ENCODE peak calls at places on chromosomes 2 and 18, in seven cellular contexts. Y is upper lobe of left lung; O is CD4-positive, alpha-beta memory T cell; P is A549; S is CD8-positive, alpha-beta T cell; M is coronary artery; B is OCI-LY7. C is an unnamed sample.

GRCh38 chr2:96374211-96374951 is 38.8 kb downstream of the NCAPH start:
- DNase-seq in Y (peak), O (no peak), P (no peak), S (no peak), M (no peak), B (no peak), C (peak)

GRCh38 chr18:79404567-79404910 is 8.8 kb downstream of the NFATC1 start:
- DNase-seq in Y (no peak), O (peak), P (no peak), S (no peak), M (no peak), B (no peak), C (no peak)

GRCh38 chr2:39902103-39902502 is 123.0 kb upstream of the THUMPD2 start:
- DNase-seq in Y (no peak), O (no peak), P (no peak), S (no peak), M (no peak), B (no peak), C (no peak)

GRCh38 chr2:101516349-101516748 is 41.4 kb upstream of the RFX8 start:
- DNase-seq in Y (no peak), O (no peak), P (no peak), S (no peak), M (no peak), B (no peak), C (no peak)

GRCh38 chr18:3451989-3452749 is 2.2 kb downstream of the TGIF1 start:
- DNase-seq in Y (peak), O (peak), P (no peak), S (peak), M (peak), B (peak), C (peak)

GRCh38 chr2:96527990-96528679 is 8.4 kb upstream of the ARID5A start:
- DNase-seq in Y (peak), O (peak), P (no peak), S (peak), M (peak), B (no peak), C (peak)

GRCh38 chr2:21282515-21282898 is 158.7 kb downstream of the TDRD15 start:
- DNase-seq in Y (no peak), O (no peak), P (no peak), S (no peak), M (no peak), B (no peak), C (no peak)

GRCh38 chr2:9082158-9082557 is 78.7 kb upstream of the MBOAT2 start:
- DNase-seq in Y (no peak), O (no peak), P (no peak), S (no peak), M (no peak), B (no peak), C (no peak)

GRCh38 chr2:43898134-43898957 is 59.6 kb downstream of the ABCG8 start:
- DNase-seq in Y (peak), O (no peak), P (peak), S (no peak), M (no peak), B (no peak), C (no peak)

GRCh38 chr2:44553456-44553855 is 191.7 kb downstream of the CAMKMT start:
- DNase-seq in Y (no peak), O (no peak), P (no peak), S (no peak), M (no peak), B (no peak), C (no peak)

GRCh38 chr2:62112192-62112591 is 83.7 kb upstream of the B3GNT2 start:
- DNase-seq in Y (no peak), O (no peak), P (no peak), S (no peak), M (no peak), B (no peak), C (no peak)

GRCh38 chr2:128261245-128262128 is 57.2 kb downstream of the HS6ST1 start:
- DNase-seq in Y (no peak), O (no peak), P (no peak), S (no peak), M (peak), B (no peak), C (no peak)

GRCh38 chr2:10489842-10490555 is 41.9 kb upstream of the ODC1 start:
- DNase-seq in Y (no peak), O (no peak), P (no peak), S (no peak), M (peak), B (no peak), C (no peak)

GRCh38 chr2:8142456-8142855 is 539.4 kb upstream of the ID2 start:
- DNase-seq in Y (no peak), O (no peak), P (no peak), S (no peak), M (no peak), B (no peak), C (no peak)

GRCh38 chr2:173851256-173851655 is 113.9 kb downstream of the SP3 start:
- DNase-seq in Y (no peak), O (no peak), P (no peak), S (no peak), M (peak), B (no peak), C (no peak)

GRCh38 chr18:12774982-12775381 is 72.1 kb downstream of the PSMG2 start:
- DNase-seq in Y (no peak), O (no peak), P (no peak), S (peak), M (no peak), B (no peak), C (no peak)

GRCh38 chr2:179186126-179186525 is 78.5 kb downstream of the SESTD1 start:
- DNase-seq in Y (no peak), O (no peak), P (no peak), S (no peak), M (no peak), B (no peak), C (no peak)

GRCh38 chr2:99640568-99641215 is 150.9 kb upstream of the REV1 start:
- DNase-seq in Y (no peak), O (no peak), P (no peak), S (no peak), M (no peak), B (no peak), C (no peak)

GRCh38 chr2:219466816-219467735 is 31.6 kb upstream of the GMPPA start:
- DNase-seq in Y (no peak), O (no peak), P (no peak), S (no peak), M (no peak), B (no peak), C (no peak)

GRCh38 chr2:241562269-241562891 is 3.8 kb downstream of the BOK start:
- DNase-seq in Y (no peak), O (no peak), P (no peak), S (no peak), M (no peak), B (no peak), C (no peak)

GRCh38 chr2:25838152-25838756 is 40.0 kb downstream of the ASXL2 start:
- DNase-seq in Y (no peak), O (no peak), P (no peak), S (no peak), M (no peak), B (no peak), C (no peak)

GRCh38 chr2:23566236-23567142 is 181.5 kb downstream of the KLHL29 start:
- DNase-seq in Y (no peak), O (no peak), P (peak), S (no peak), M (no peak), B (peak), C (peak)

GRCh38 chr2:1855150-1855549 is 110.8 kb upstream of the PXDN start:
- DNase-seq in Y (no peak), O (no peak), P (no peak), S (no peak), M (no peak), B (no peak), C (no peak)

GRCh38 chr18:25672490-25672889 is 320.5 kb upstream of the ZNF521 start:
- DNase-seq in Y (no peak), O (no peak), P (no peak), S (no peak), M (no peak), B (no peak), C (peak)

GRCh38 chr2:101396352-101396717 is 9.0 kb upstream of the CREG2 start:
- DNase-seq in Y (no peak), O (no peak), P (peak), S (no peak), M (no peak), B (no peak), C (no peak)

GRCh38 chr18:34783485-34783884 is 73.4 kb downstream of the DTNA start:
- DNase-seq in Y (no peak), O (no peak), P (no peak), S (no peak), M (no peak), B (no peak), C (no peak)

GRCh38 chr2:137138263-137138662 is 372.9 kb downstream of the THSD7B start:
- DNase-seq in Y (no peak), O (no peak), P (no peak), S (no peak), M (no peak), B (no peak), C (no peak)

GRCh38 chr2:216698895-216699294 is 3.5 kb upstream of the IGFBP5 start:
- DNase-seq in Y (no peak), O (no peak), P (peak), S (no peak), M (no peak), B (peak), C (peak)

GRCh38 chr2:60260646-60261296 is 292.7 kb downstream of the BCL11A start:
- DNase-seq in Y (peak), O (no peak), P (no peak), S (no peak), M (no peak), B (no peak), C (no peak)

GRCh38 chr2:26157580-26157979 is 15.3 kb upstream of the GAREM2 start:
- DNase-seq in Y (no peak), O (no peak), P (no peak), S (no peak), M (no peak), B (no peak), C (no peak)

GRCh38 chr2:98484652-98485452 is 40.2 kb downstream of the INPP4A start:
- DNase-seq in Y (no peak), O (peak), P (no peak), S (no peak), M (no peak), B (no peak), C (no peak)

GRCh38 chr18:31386683-31387082 is 10.1 kb downstream of the DSG4 start:
- DNase-seq in Y (no peak), O (no peak), P (no peak), S (no peak), M (no peak), B (no peak), C (no peak)

GRCh38 chr2:147345246-147345645 is 499.6 kb upstream of the ACVR2A start:
- DNase-seq in Y (no peak), O (no peak), P (no peak), S (no peak), M (no peak), B (no peak), C (no peak)

GRCh38 chr2:41872646-41873045 is 175.2 kb upstream of the PKDCC start:
- DNase-seq in Y (no peak), O (no peak), P (no peak), S (no peak), M (no peak), B (no peak), C (peak)

GRCh38 chr2:239168575-239168974 is 232.2 kb downstream of the HDAC4 start:
- DNase-seq in Y (peak), O (no peak), P (no peak), S (no peak), M (peak), B (no peak), C (no peak)

GRCh38 chr2:184611221-184612085 is 13.1 kb downstream of the ZNF804A start:
- DNase-seq in Y (no peak), O (no peak), P (no peak), S (no peak), M (no peak), B (peak), C (no peak)

GRCh38 chr2:126851756-126852155 is 46.9 kb upstream of the TEX51 start:
- DNase-seq in Y (no peak), O (no peak), P (no peak), S (no peak), M (no peak), B (no peak), C (no peak)

GRCh38 chr18:74368901-74369705 is 53.5 kb downstream of the C18orf63 start:
- DNase-seq in Y (no peak), O (no peak), P (no peak), S (no peak), M (no peak), B (no peak), C (no peak)

GRCh38 chr18:8705941-8706544 is 687 bp downstream of the MTCL1 start:
- DNase-seq in Y (peak), O (peak), P (no peak), S (no peak), M (no peak), B (peak), C (no peak)

DNA sequence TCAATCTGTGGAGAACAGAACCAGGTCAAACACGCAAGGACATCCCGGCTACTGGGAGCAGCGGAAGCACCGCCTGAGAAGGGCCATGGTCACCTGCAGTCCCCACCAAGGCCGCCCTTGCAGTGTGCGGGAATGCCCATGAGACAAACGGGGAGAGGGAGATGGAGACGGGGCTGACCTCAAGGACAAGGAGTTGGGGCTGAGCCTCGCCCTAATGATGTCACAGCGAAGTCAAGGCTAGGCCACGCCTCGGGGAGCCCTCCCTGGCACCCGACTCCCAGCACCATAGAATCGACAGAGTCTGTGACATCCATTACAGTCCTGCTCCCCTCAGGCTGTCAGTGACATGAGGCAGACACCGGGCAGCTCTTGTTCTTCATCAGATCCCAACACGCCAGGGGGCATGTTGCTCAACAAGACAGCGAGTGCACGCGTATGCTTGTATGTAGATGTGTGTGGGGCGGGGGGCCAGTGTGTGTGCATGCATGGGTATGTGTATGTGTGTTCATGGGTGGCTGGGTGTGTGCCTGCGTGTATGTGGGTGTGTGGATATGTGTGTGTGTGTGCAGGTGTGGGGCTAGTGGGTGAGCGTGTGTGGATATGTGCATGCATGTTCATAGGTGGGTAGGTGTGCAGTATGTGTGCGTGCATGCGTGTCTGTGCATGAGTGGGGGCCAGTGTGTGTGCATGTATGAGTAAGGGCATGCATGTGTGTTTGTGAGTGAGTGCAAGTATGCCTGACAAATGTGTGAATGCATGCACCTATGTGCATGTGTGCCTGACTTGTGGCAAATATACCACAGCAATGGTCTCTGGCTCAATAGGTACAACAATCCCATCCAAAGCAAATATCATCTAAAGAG is 57.0 kb downstream of the ANKMY1 start:
- DNase-seq in Y (peak), O (no peak), P (no peak), S (no peak), M (peak), B (no peak), C (no peak)
- H3K27ac ChIP-seq in Y (no peak), O (no peak), P (no peak), S (no peak), M (no peak), B (no peak), C (no peak)

GRCh38 chr2:112059671-112060070 is 4.6 kb downstream of the TMEM87B start:
- DNase-seq in Y (no peak), O (no peak), P (no peak), S (no peak), M (no peak), B (no peak), C (no peak)
- H3K27ac ChIP-seq in Y (peak), O (no peak), P (no peak), S (no peak), M (no peak), B (no peak), C (no peak)

GRCh38 chr2:131105156-131105949 is at the start of gene PLEKHB2:
- DNase-seq in Y (peak), O (peak), P (peak), S (peak), M (peak), B (peak), C (peak)
- H3K27ac ChIP-seq in Y (peak), O (peak), P (peak), S (peak), M (peak), B (peak), C (peak)

DNA sequence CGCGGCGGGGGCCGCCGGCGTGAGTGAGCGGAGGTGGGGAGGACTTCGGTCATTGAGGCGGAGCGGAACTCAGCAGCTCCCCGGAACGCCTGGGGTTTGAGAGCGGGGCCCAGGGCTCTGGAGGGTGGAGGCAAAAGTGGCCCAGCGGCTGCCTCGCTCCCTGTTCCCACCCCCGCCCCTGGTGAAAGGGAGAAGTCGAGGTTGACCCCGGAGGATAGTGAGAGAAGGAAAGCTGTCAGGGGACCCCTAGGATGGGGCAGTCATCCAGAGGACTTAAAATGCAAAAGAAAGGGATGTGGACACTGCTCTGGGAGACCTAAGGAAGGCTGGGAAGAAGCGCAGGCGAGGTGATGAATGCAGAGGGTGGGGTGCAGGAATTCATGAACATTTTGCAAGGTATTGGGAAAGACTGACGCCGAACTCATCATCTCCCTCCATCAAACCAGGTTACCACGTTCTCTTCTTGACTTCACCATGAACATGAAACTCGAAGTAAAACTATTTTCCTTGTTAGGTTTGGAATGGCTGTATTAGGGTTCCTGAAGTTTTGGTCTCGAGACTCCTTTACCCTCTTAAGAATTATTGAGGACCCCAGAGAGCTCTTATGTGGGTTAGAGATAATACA is 788 bp downstream of the MALT1 start:
- DNase-seq in Y (no peak), O (no peak), P (peak), S (no peak), M (peak), B (peak), C (no peak)
- H3K27ac ChIP-seq in Y (peak), O (peak), P (peak), S (peak), M (peak), B (peak), C (peak)

GRCh38 chr2:235642446-235643107 is 148.7 kb downstream of the AGAP1 start:
- DNase-seq in Y (no peak), O (no peak), P (no peak), S (no peak), M (no peak), B (no peak), C (no peak)
- H3K27ac ChIP-seq in Y (no peak), O (no peak), P (peak), S (no peak), M (peak), B (no peak), C (no peak)

DNA sequence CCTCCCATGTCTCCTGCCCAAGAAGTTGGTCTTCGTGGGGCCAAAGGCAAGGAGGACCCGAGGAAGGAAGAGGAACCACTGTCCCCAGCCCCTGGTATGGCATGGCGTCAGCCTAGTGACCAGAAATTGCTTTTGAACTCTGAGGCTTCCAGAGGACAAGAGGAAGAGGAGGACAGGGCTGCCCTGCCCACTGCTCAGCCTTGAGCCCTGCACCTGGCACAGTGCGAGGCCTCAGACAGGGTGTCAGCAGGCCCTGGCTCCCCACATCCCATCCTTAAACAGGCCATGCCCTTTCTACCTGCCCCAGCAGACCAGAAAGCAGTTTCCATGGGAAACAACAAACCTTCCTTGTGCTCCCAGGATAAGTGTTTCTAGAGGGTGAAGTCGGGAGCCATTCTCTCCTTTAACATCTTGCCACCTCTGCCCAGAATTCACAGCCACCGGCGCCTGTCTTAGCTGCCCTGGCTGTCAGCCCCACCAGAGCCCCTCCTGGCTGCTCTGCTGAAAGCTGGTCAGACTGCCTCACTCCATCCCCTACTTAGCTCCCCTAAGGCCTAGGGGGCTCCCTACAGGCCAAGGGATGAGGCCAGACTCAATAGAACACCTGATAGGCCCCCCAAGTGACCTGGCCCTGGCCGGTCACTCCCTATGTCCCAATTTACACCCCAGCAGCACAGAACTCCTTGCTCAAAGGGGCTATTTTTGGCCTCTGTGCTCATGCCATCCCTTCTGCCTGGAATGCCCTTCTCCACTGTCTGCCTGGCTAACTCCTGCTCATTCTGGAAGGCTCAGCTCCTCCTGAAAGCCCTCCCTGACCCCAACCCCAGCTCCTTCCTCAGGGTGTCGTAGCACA is 20.6 kb downstream of the ATOH8 start:
- DNase-seq in Y (no peak), O (no peak), P (no peak), S (no peak), M (no peak), B (no peak), C (no peak)
- H3K27ac ChIP-seq in Y (peak), O (no peak), P (peak), S (no peak), M (peak), B (no peak), C (no peak)

DNA sequence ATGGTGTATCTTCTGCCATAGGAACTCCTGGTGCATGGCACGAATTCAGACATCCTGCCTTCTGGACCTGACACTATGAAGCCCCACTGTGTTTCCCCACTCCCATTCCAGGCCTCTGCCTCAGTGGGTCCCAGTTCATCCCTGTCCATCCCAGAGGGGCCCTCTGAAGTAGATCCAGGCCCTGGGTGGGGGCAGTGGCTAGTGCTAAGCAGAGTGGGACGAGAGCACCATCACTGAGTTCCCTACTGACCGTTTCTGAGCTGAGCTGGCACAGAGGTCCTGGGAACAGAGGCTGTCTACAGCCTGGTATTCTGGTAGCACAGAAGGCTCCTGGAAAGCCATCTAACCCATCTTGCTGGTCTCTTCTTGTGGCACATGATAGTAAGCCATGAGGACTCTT is 54.0 kb downstream of the ATOH8 start:
- DNase-seq in Y (no peak), O (no peak), P (no peak), S (no peak), M (peak), B (no peak), C (no peak)
- H3K27ac ChIP-seq in Y (no peak), O (no peak), P (peak), S (no peak), M (no peak), B (no peak), C (no peak)

C was measured in testis.